ENCODE peak calls at places on chromosomes 7 and 10, in five cellular contexts. One of them, this sample, is unnamed.

GRCh38 chr10:3748484-3748883 is 36.5 kb downstream of the KLF6 start:
- DNase-seq in OCI-LY7: no peak
- DNase-seq in HFF-Myc: no peak
- DNase-seq in fibroblast of lung: no peak
- DNase-seq in foreskin fibroblast: no peak
- DNase-seq in this sample: no peak

GRCh38 chr7:70696139-70696782 is 435.7 kb upstream of the GALNT17 start:
- DNase-seq in OCI-LY7: peak
- DNase-seq in HFF-Myc: no peak
- DNase-seq in fibroblast of lung: peak
- DNase-seq in foreskin fibroblast: no peak
- DNase-seq in this sample: no peak

GRCh38 chr10:69902835-69903535 is 101.3 kb downstream of the COL13A1 start:
- DNase-seq in OCI-LY7: no peak
- DNase-seq in HFF-Myc: no peak
- DNase-seq in fibroblast of lung: no peak
- DNase-seq in foreskin fibroblast: no peak
- DNase-seq in this sample: no peak

GRCh38 chr10:127151541-127151940 is 44.9 kb downstream of the INSYN2A start:
- DNase-seq in OCI-LY7: no peak
- DNase-seq in HFF-Myc: no peak
- DNase-seq in fibroblast of lung: peak
- DNase-seq in foreskin fibroblast: no peak
- DNase-seq in this sample: no peak

GRCh38 chr10:2214805-2215204 is 477.5 kb upstream of the ADARB2 start:
- DNase-seq in OCI-LY7: no peak
- DNase-seq in HFF-Myc: no peak
- DNase-seq in fibroblast of lung: peak
- DNase-seq in foreskin fibroblast: no peak
- DNase-seq in this sample: no peak

GRCh38 chr10:127592586-127592985 is 43.5 kb downstream of the NPS start:
- DNase-seq in OCI-LY7: no peak
- DNase-seq in HFF-Myc: no peak
- DNase-seq in fibroblast of lung: no peak
- DNase-seq in foreskin fibroblast: no peak
- DNase-seq in this sample: no peak

GRCh38 chr7:43758029-43758860 is at the start of gene BLVRA:
- DNase-seq in OCI-LY7: no peak
- DNase-seq in HFF-Myc: no peak
- DNase-seq in fibroblast of lung: peak
- DNase-seq in foreskin fibroblast: no peak
- DNase-seq in this sample: no peak

GRCh38 chr7:103613655-103614642 is 167.9 kb upstream of the SLC26A5 start:
- DNase-seq in OCI-LY7: no peak
- DNase-seq in HFF-Myc: no peak
- DNase-seq in fibroblast of lung: no peak
- DNase-seq in foreskin fibroblast: no peak
- DNase-seq in this sample: no peak

GRCh38 chr7:116138202-116138801 is 72.0 kb upstream of the TES start:
- DNase-seq in OCI-LY7: peak
- DNase-seq in HFF-Myc: peak
- DNase-seq in fibroblast of lung: peak
- DNase-seq in foreskin fibroblast: peak
- DNase-seq in this sample: no peak

GRCh38 chr7:10325395-10325794 is 648.3 kb upstream of the PHF14 start:
- DNase-seq in OCI-LY7: no peak
- DNase-seq in HFF-Myc: no peak
- DNase-seq in fibroblast of lung: no peak
- DNase-seq in foreskin fibroblast: no peak
- DNase-seq in this sample: no peak

GRCh38 chr10:42934842-42935241 is 142.0 kb upstream of the RET start:
- DNase-seq in OCI-LY7: no peak
- DNase-seq in HFF-Myc: no peak
- DNase-seq in fibroblast of lung: no peak
- DNase-seq in foreskin fibroblast: no peak
- DNase-seq in this sample: no peak

GRCh38 chr10:95550073-95550672 is 11.0 kb downstream of the SORBS1 start:
- DNase-seq in OCI-LY7: no peak
- DNase-seq in HFF-Myc: no peak
- DNase-seq in fibroblast of lung: no peak
- DNase-seq in foreskin fibroblast: no peak
- DNase-seq in this sample: no peak

GRCh38 chr10:110531687-110532086 is 34.0 kb downstream of the DUSP5 start:
- DNase-seq in OCI-LY7: peak
- DNase-seq in HFF-Myc: no peak
- DNase-seq in fibroblast of lung: no peak
- DNase-seq in foreskin fibroblast: no peak
- DNase-seq in this sample: no peak

GRCh38 chr10:110530131-110530831 is 32.6 kb downstream of the DUSP5 start:
- DNase-seq in OCI-LY7: no peak
- DNase-seq in HFF-Myc: no peak
- DNase-seq in fibroblast of lung: peak
- DNase-seq in foreskin fibroblast: peak
- DNase-seq in this sample: no peak

GRCh38 chr10:110527731-110528171 is 30.0 kb downstream of the DUSP5 start:
- DNase-seq in OCI-LY7: no peak
- DNase-seq in HFF-Myc: no peak
- DNase-seq in fibroblast of lung: peak
- DNase-seq in foreskin fibroblast: no peak
- DNase-seq in this sample: no peak

GRCh38 chr10:110528224-110528997 is 30.7 kb downstream of the DUSP5 start:
- DNase-seq in OCI-LY7: peak
- DNase-seq in HFF-Myc: no peak
- DNase-seq in fibroblast of lung: peak
- DNase-seq in foreskin fibroblast: no peak
- DNase-seq in this sample: no peak

GRCh38 chr10:110529596-110530011 is 31.9 kb downstream of the DUSP5 start:
- DNase-seq in OCI-LY7: peak
- DNase-seq in HFF-Myc: no peak
- DNase-seq in fibroblast of lung: no peak
- DNase-seq in foreskin fibroblast: no peak
- DNase-seq in this sample: no peak
- H3K4me3 ChIP-seq in OCI-LY7: no peak
- H3K4me3 ChIP-seq in HFF-Myc: no peak
- H3K4me3 ChIP-seq in fibroblast of lung: no peak
- H3K4me3 ChIP-seq in foreskin fibroblast: no peak
- H3K4me3 ChIP-seq in this sample: no peak

DNA sequence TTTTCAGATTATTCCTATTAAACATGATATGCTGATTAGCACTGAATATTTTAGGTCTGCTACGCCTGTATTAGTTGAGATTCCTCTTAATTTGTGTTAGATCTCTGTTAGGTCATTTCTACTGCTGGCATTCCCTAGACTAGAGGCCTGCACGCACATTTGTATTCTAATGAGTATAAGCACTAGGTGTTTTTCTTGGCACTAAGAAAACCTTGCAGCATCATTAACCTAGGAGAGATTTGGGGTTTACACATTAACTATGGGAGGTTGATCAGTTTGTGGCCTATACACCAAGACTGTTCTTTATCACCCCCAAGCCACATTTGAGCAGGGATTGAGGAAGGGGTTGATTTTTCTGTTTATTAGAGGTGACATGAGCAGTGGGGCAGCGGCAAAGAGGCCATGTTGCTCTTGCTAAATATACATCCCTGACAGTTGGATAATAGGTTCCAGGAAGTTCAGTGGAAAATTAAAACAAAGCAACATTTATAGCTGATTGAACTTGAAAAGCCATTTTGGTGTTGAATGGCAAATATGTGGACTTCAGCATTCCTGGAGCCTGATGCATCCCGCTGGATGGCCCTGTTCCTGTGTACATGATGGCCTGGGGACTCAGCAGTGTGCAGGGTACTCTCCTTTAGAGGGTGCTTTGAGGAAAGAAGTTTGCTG is 65.2 kb downstream of the GBF1 start:
- DNase-seq in OCI-LY7: no peak
- DNase-seq in HFF-Myc: no peak
- DNase-seq in fibroblast of lung: peak
- DNase-seq in foreskin fibroblast: peak
- DNase-seq in this sample: no peak
- H3K4me3 ChIP-seq in OCI-LY7: no peak
- H3K4me3 ChIP-seq in HFF-Myc: no peak
- H3K4me3 ChIP-seq in fibroblast of lung: no peak
- H3K4me3 ChIP-seq in foreskin fibroblast: no peak
- H3K4me3 ChIP-seq in this sample: no peak

GRCh38 chr7:15556706-15557105 is 5.1 kb downstream of the AGMO start:
- DNase-seq in OCI-LY7: no peak
- DNase-seq in HFF-Myc: no peak
- DNase-seq in fibroblast of lung: no peak
- DNase-seq in foreskin fibroblast: no peak
- DNase-seq in this sample: no peak
- H3K4me3 ChIP-seq in OCI-LY7: no peak
- H3K4me3 ChIP-seq in HFF-Myc: no peak
- H3K4me3 ChIP-seq in fibroblast of lung: no peak
- H3K4me3 ChIP-seq in foreskin fibroblast: peak
- H3K4me3 ChIP-seq in this sample: no peak

GRCh38 chr10:62016477-62017140 is 115.1 kb downstream of the ARID5B start:
- DNase-seq in OCI-LY7: peak
- DNase-seq in HFF-Myc: no peak
- DNase-seq in fibroblast of lung: peak
- DNase-seq in foreskin fibroblast: no peak
- DNase-seq in this sample: no peak
- H3K4me3 ChIP-seq in OCI-LY7: peak
- H3K4me3 ChIP-seq in HFF-Myc: no peak
- H3K4me3 ChIP-seq in fibroblast of lung: no peak
- H3K4me3 ChIP-seq in foreskin fibroblast: no peak
- H3K4me3 ChIP-seq in this sample: no peak

GRCh38 chr7:92631067-92631829 is 41.1 kb upstream of the FAM133B start:
- DNase-seq in OCI-LY7: no peak
- DNase-seq in HFF-Myc: no peak
- DNase-seq in fibroblast of lung: no peak
- DNase-seq in foreskin fibroblast: no peak
- DNase-seq in this sample: no peak

GRCh38 chr7:92626281-92626846 is 36.2 kb upstream of the FAM133B start:
- DNase-seq in OCI-LY7: no peak
- DNase-seq in HFF-Myc: no peak
- DNase-seq in fibroblast of lung: no peak
- DNase-seq in foreskin fibroblast: no peak
- DNase-seq in this sample: no peak

GRCh38 chr7:92629779-92630178 is 39.6 kb upstream of the FAM133B start:
- DNase-seq in OCI-LY7: no peak
- DNase-seq in HFF-Myc: no peak
- DNase-seq in fibroblast of lung: no peak
- DNase-seq in foreskin fibroblast: no peak
- DNase-seq in this sample: no peak

GRCh38 chr7:92625617-92626016 is 35.4 kb upstream of the FAM133B start:
- DNase-seq in OCI-LY7: no peak
- DNase-seq in HFF-Myc: no peak
- DNase-seq in fibroblast of lung: peak
- DNase-seq in foreskin fibroblast: no peak
- DNase-seq in this sample: no peak

DNA sequence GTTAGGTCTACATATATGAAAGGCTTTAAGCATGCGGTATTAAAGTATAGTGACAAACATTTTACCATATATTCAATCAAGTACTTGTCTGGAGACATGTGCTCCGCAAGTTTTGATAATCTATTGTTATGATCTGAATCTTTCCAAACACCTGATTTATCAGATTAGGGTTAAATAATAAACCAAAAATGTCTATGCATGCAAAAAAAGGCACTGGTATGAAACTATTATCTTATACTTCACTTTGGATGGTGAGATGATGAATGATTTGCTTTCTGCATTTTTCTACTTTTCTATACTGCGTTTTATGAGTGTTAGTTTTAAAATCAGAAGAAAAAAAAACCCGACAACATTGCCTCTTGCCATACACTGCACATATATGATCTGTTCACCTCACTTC is 37.8 kb upstream of the FAM133B start:
- DNase-seq in OCI-LY7: no peak
- DNase-seq in HFF-Myc: no peak
- DNase-seq in fibroblast of lung: no peak
- DNase-seq in foreskin fibroblast: no peak
- DNase-seq in this sample: no peak
- H3K4me3 ChIP-seq in OCI-LY7: no peak
- H3K4me3 ChIP-seq in HFF-Myc: no peak
- H3K4me3 ChIP-seq in fibroblast of lung: no peak
- H3K4me3 ChIP-seq in foreskin fibroblast: no peak
- H3K4me3 ChIP-seq in this sample: no peak

GRCh38 chr7:151439855-151440798 is at the start of gene CRYGN:
- DNase-seq in OCI-LY7: no peak
- DNase-seq in HFF-Myc: no peak
- DNase-seq in fibroblast of lung: no peak
- DNase-seq in foreskin fibroblast: no peak
- DNase-seq in this sample: no peak
- H3K4me3 ChIP-seq in OCI-LY7: no peak
- H3K4me3 ChIP-seq in HFF-Myc: peak
- H3K4me3 ChIP-seq in fibroblast of lung: peak
- H3K4me3 ChIP-seq in foreskin fibroblast: no peak
- H3K4me3 ChIP-seq in this sample: peak

DNA sequence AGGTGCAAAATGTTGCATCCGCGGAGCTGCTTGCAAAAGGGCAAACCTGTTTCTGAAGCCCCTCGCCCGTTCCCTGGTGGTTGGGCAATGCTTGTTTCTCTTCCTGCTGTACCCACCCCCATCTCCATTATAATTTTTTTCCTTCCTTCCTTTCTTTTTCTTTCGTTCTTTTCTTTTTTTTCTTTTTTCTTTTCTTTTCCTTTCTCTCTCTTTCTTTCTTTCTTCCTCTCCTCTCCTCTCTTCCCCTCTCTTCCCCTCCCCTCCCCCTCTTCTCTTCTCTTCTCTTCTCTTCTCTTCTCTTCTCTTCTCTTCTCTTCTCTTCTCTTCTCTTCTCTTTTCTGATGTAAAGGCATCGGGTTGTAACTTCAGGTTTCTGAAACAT is 278.2 kb downstream of the GATA3 start:
- DNase-seq in OCI-LY7: no peak
- DNase-seq in HFF-Myc: no peak
- DNase-seq in fibroblast of lung: no peak
- DNase-seq in foreskin fibroblast: no peak
- DNase-seq in this sample: no peak
- H3K4me3 ChIP-seq in OCI-LY7: no peak
- H3K4me3 ChIP-seq in HFF-Myc: no peak
- H3K4me3 ChIP-seq in fibroblast of lung: no peak
- H3K4me3 ChIP-seq in foreskin fibroblast: no peak
- H3K4me3 ChIP-seq in this sample: peak

GRCh38 chr7:25852249-25852994 is 299.6 kb upstream of the NFE2L3 start:
- DNase-seq in OCI-LY7: no peak
- DNase-seq in HFF-Myc: no peak
- DNase-seq in fibroblast of lung: no peak
- DNase-seq in foreskin fibroblast: no peak
- DNase-seq in this sample: no peak

GRCh38 chr7:25852995-25853713 is 298.8 kb upstream of the NFE2L3 start:
- DNase-seq in OCI-LY7: no peak
- DNase-seq in HFF-Myc: no peak
- DNase-seq in fibroblast of lung: no peak
- DNase-seq in foreskin fibroblast: no peak
- DNase-seq in this sample: no peak

GRCh38 chr7:25849361-25850184 is 302.4 kb upstream of the NFE2L3 start:
- DNase-seq in OCI-LY7: no peak
- DNase-seq in HFF-Myc: no peak
- DNase-seq in fibroblast of lung: peak
- DNase-seq in foreskin fibroblast: peak
- DNase-seq in this sample: peak

GRCh38 chr7:25850730-25851129 is 301.3 kb upstream of the NFE2L3 start:
- DNase-seq in OCI-LY7: no peak
- DNase-seq in HFF-Myc: no peak
- DNase-seq in fibroblast of lung: no peak
- DNase-seq in foreskin fibroblast: no peak
- DNase-seq in this sample: no peak

GRCh38 chr7:25851332-25852248 is 300.4 kb upstream of the NFE2L3 start:
- DNase-seq in OCI-LY7: peak
- DNase-seq in HFF-Myc: no peak
- DNase-seq in fibroblast of lung: peak
- DNase-seq in foreskin fibroblast: peak
- DNase-seq in this sample: no peak
- H3K4me3 ChIP-seq in OCI-LY7: no peak
- H3K4me3 ChIP-seq in HFF-Myc: no peak
- H3K4me3 ChIP-seq in fibroblast of lung: no peak
- H3K4me3 ChIP-seq in foreskin fibroblast: no peak
- H3K4me3 ChIP-seq in this sample: peak